ENCODE peak calls at places on chromosomes 5 and 9, in five cellular contexts. I is heart left ventricle, G is AG09309, Y is breast epithelium, H is GM13977. W is an unnamed sample.

GRCh38 chr5:31935702-31936347 is 238.3 kb downstream of the GOLPH3 start:
- DNase-seq in H (no peak), I (no peak), Y (no peak), G (no peak), W (no peak)

GRCh38 chr5:115415143-115415491 is 118.7 kb upstream of the CCDC112 start:
- DNase-seq in G (no peak), Y (no peak), I (peak), H (no peak), W (peak)

GRCh38 chr5:68460147-68460760 is 244.7 kb downstream of the PIK3R1 start:
- DNase-seq in I (no peak), G (no peak), Y (no peak), H (peak), W (peak)

GRCh38 chr5:10789021-10789420 is 28.0 kb upstream of the DAP start:
- DNase-seq in G (peak), H (no peak), Y (no peak), I (no peak), W (no peak)

GRCh38 chr5:141957367-141957993 is 522 bp downstream of the PCDH12 start:
- DNase-seq in Y (no peak), H (no peak), I (peak), G (no peak), W (no peak)

GRCh38 chr9:126844085-126844484 is 16.4 kb upstream of the ZBTB34 start:
- DNase-seq in G (peak), Y (no peak), I (no peak), H (no peak), W (no peak)

GRCh38 chr5:82855893-82856292 is 221.3 kb downstream of the TMEM167A start:
- DNase-seq in G (no peak), I (no peak), Y (no peak), H (no peak), W (no peak)

GRCh38 chr5:151733727-151734408 is 24.6 kb downstream of the ATOX1 start:
- DNase-seq in Y (no peak), G (no peak), I (no peak), H (no peak), W (no peak)

GRCh38 chr9:97109194-97109811 is 70.4 kb upstream of the CTSV start:
- DNase-seq in Y (no peak), G (no peak), H (peak), I (no peak), W (peak)

DNA sequence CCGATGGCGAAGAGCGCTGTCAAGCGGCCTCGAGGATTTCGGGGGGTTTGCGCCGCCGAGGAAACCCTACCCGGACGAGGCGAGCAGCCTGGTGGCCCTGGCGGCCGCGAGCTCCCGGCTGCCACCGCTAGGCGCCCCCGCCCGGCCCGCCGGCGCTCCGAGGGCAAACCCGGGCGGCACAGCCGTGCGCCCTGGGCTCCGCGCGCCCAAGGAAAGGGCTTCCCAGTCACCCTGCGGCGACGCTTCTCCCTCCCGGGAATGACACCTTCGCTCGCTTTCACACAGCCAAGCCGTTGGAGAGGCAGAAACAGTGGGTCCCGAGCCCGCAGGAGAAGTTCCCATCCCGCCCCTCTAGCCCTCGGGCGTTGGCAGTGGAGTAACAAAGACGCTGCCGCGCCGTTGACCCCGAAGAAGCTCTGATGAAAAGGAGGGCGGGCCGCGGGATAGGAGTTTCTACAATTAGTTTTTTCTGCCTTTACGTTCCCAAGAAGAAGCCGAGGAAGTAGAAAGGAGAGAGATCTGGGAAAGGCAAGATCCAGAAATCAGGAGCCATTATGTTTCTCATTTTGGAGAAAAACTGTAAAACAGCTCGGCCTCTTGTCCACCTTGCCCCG is 126.1 kb downstream of the TMEM174 start:
- DNase-seq in Y (no peak), H (peak), I (no peak), G (no peak), W (no peak)
- TF ChIP-seq CTCF in Y (no peak), H (no peak), I (no peak), G (no peak), W (no peak)

GRCh38 chr9:38142201-38142600 is 73.2 kb upstream of the SHB start:
- DNase-seq in H (no peak), G (no peak), Y (no peak), I (no peak), W (no peak)
- TF ChIP-seq CTCF in H (no peak), G (no peak), Y (no peak), I (no peak), W (no peak)

GRCh38 chr5:149407331-149408251 is 28.5 kb upstream of the IL17B start:
- DNase-seq in G (no peak), H (no peak), I (no peak), Y (no peak), W (no peak)

GRCh38 chr5:149406979-149407306 is 27.9 kb upstream of the IL17B start:
- DNase-seq in H (no peak), Y (no peak), I (no peak), G (no peak), W (no peak)

GRCh38 chr5:149405550-149406202 is 26.6 kb upstream of the IL17B start:
- DNase-seq in I (no peak), G (no peak), Y (no peak), H (no peak), W (no peak)

GRCh38 chr5:149404746-149405549 is 25.9 kb upstream of the IL17B start:
- DNase-seq in I (no peak), H (no peak), G (no peak), Y (no peak), W (no peak)

GRCh38 chr5:149406203-149406978 is 27.3 kb upstream of the IL17B start:
- DNase-seq in H (no peak), Y (peak), G (peak), I (peak), W (no peak)
- TF ChIP-seq CTCF in H (no peak), Y (no peak), G (peak), I (no peak), W (no peak)

GRCh38 chr9:38372685-38373619 is 19.6 kb upstream of the ALDH1B1 start:
- DNase-seq in H (no peak), Y (no peak), G (no peak), I (no peak), W (no peak)

GRCh38 chr9:38368731-38369130 is 23.8 kb upstream of the ALDH1B1 start:
- DNase-seq in H (no peak), Y (no peak), G (no peak), I (no peak), W (no peak)

GRCh38 chr9:38373679-38374078 is 18.8 kb upstream of the ALDH1B1 start:
- DNase-seq in Y (no peak), H (no peak), I (no peak), G (no peak), W (no peak)

GRCh38 chr9:38370231-38370630 is 22.3 kb upstream of the ALDH1B1 start:
- DNase-seq in Y (no peak), G (no peak), H (no peak), I (no peak), W (no peak)

GRCh38 chr9:38371495-38371894 is 21.0 kb upstream of the ALDH1B1 start:
- DNase-seq in I (no peak), H (peak), G (no peak), Y (no peak), W (peak)
- TF ChIP-seq CTCF in I (no peak), H (peak), G (peak), Y (peak), W (peak)

DNA sequence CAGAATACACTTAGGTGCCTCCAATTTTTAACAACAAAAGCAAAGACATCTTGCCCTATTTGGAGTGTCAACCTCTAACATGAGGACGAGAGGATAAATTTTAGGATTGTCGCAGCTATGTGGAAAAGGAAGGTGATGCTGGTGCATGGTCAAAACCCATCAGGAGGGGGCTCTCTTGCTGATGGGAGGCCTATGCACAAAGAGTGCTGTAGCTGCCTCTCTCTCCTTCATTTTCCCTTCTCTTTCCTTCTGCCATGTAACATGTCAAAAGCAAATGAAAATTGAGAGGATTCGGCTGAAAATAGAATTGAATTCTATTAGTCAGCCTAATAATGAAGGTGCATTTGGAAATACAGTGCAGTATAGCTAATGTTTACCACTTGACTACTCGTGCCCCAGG is 578.7 kb upstream of the ZNF462 start:
- DNase-seq in G (no peak), H (no peak), Y (no peak), I (no peak), W (no peak)
- TF ChIP-seq CTCF in G (no peak), H (no peak), Y (no peak), I (no peak), W (no peak)